ENCODE peak calls at places on chromosomes 12 and 14, in six cellular contexts. N is stimulated activated CD4-positive, alpha-beta T cell treated with anti-CD3 and anti-CD28 coated beads, Interleukin-1b, Interleukin-23, amount 100 ng/mL, for 48 hours; D is stimulated activated CD8-positive, alpha-beta memory T cell treated with anti-CD3 and anti-CD28 coated beads, Interleukin-4, amount 100 ng/mL, for 1 hour; T is ureter; P is fibroblast of pulmonary artery; X is NCI-H748 treated with DMSO at 0.1 percent for 48 hours. E is an unnamed sample.

GRCh38 chr12:4736048-4736447 is 15.8 kb downstream of the GALNT8 start:
- DNase-seq in N (no peak), D (no peak), T (no peak), P (no peak), X (no peak), E (no peak)

GRCh38 chr12:101697930-101698781 is 716 bp downstream of the CHPT1 start:
- DNase-seq in N (peak), D (no peak), T (peak), P (peak), X (no peak), E (peak)

GRCh38 chr12:42186793-42187192 is 42.1 kb upstream of the GXYLT1 start:
- DNase-seq in N (no peak), D (no peak), T (no peak), P (no peak), X (no peak), E (no peak)

GRCh38 chr12:128980623-128981022 is 127.3 kb downstream of the GLT1D1 start:
- DNase-seq in N (no peak), D (no peak), T (no peak), P (no peak), X (no peak), E (no peak)

GRCh38 chr14:104510794-104511611 is 68.6 kb upstream of the C14orf180 start:
- DNase-seq in N (no peak), D (no peak), T (no peak), P (no peak), X (no peak), E (peak)

GRCh38 chr12:107366322-107366721 is 273.0 kb upstream of the CRY1 start:
- DNase-seq in N (no peak), D (no peak), T (no peak), P (no peak), X (no peak), E (no peak)

GRCh38 chr14:100778951-100779690 is 46.8 kb upstream of the MEG3 start:
- DNase-seq in N (no peak), D (no peak), T (no peak), P (no peak), X (no peak), E (peak)

GRCh38 chr12:9064201-9064814 is 51.4 kb downstream of the A2M start:
- DNase-seq in N (peak), D (no peak), T (peak), P (peak), X (peak), E (peak)

GRCh38 chr12:56998981-56999380 is 7.4 kb downstream of the ZBTB39 start:
- DNase-seq in N (peak), D (no peak), T (no peak), P (no peak), X (no peak), E (no peak)

GRCh38 chr12:6124411-6125151 is at the start of gene VWF:
- DNase-seq in N (no peak), D (no peak), T (no peak), P (no peak), X (no peak), E (peak)

GRCh38 chr12:76020281-76020680 is 11.3 kb downstream of the PHLDA1 start:
- DNase-seq in N (peak), D (peak), T (peak), P (peak), X (no peak), E (peak)

GRCh38 chr14:66046591-66046990 is 439.6 kb upstream of the CCDC196 start:
- DNase-seq in N (no peak), D (no peak), T (no peak), P (no peak), X (no peak), E (no peak)

GRCh38 chr12:97283297-97283696 is 179.3 kb upstream of the RMST start:
- DNase-seq in N (no peak), D (no peak), T (no peak), P (no peak), X (no peak), E (peak)

GRCh38 chr12:74747305-74747704 is 209.7 kb downstream of the ATXN7L3B start:
- DNase-seq in N (no peak), D (no peak), T (no peak), P (peak), X (no peak), E (no peak)

GRCh38 chr12:49750027-49750977 is 8.9 kb downstream of the TMBIM6 start:
- DNase-seq in N (peak), D (no peak), T (no peak), P (peak), X (no peak), E (no peak)

GRCh38 chr12:68121143-68121542 is 38.4 kb downstream of the IFNG start:
- DNase-seq in N (peak), D (no peak), T (no peak), P (no peak), X (no peak), E (no peak)

GRCh38 chr12:53623986-53624385 is 2.2 kb downstream of the ATF7 start:
- DNase-seq in N (no peak), D (no peak), T (no peak), P (peak), X (no peak), E (no peak)

GRCh38 chr12:128794661-128795529 is 28.9 kb downstream of the SLC15A4 start:
- DNase-seq in N (no peak), D (no peak), T (no peak), P (no peak), X (no peak), E (no peak)

GRCh38 chr12:124297389-124297788 is 2.5 kb downstream of the RFLNA start:
- DNase-seq in N (no peak), D (no peak), T (no peak), P (no peak), X (no peak), E (no peak)

GRCh38 chr12:56104815-56105476 is 587 bp downstream of the PA2G4 start:
- DNase-seq in N (peak), D (no peak), T (no peak), P (no peak), X (no peak), E (no peak)

E was measured in endodermal cell.